ENCODE peak calls at places on chromosomes 6 and 20, in seven cellular contexts. N is K562, U is GM12891, D is H1, C is SK-N-SH, P is HepG2, I is GM12878. B is an unnamed sample.

GRCh38 chr20:51625105-51625504 is 82.6 kb upstream of the NFATC2 start:
- DNase-seq in P (no peak), U (no peak), D (no peak), N (no peak), C (no peak), I (no peak), B (no peak)

GRCh38 chr6:135438907-135439535 is 58.5 kb downstream of the AHI1 start:
- DNase-seq in U (no peak), C (peak), I (peak), P (peak), D (no peak), N (peak), B (no peak)

GRCh38 chr6:14763139-14763538 is 482.7 kb upstream of the JARID2 start:
- DNase-seq in P (peak), U (no peak), C (no peak), I (no peak), N (no peak), D (no peak), B (no peak)

GRCh38 chr20:61896058-61896961 is 169.4 kb downstream of the TAF4 start:
- DNase-seq in I (no peak), D (peak), C (peak), U (peak), P (peak), N (peak), B (peak)

GRCh38 chr20:62657956-62658355 is 15.7 kb downstream of the SLCO4A1 start:
- DNase-seq in I (no peak), D (no peak), P (no peak), C (no peak), N (no peak), U (no peak), B (no peak)

GRCh38 chr20:10639051-10639761 is 34.6 kb downstream of the JAG1 start:
- DNase-seq in C (no peak), N (no peak), D (no peak), P (no peak), I (no peak), U (no peak), B (no peak)

GRCh38 chr6:14467591-14467990 is 350.0 kb downstream of the CD83 start:
- DNase-seq in C (no peak), P (no peak), U (no peak), I (no peak), D (no peak), N (no peak), B (no peak)

GRCh38 chr20:40276291-40276690 is 412.7 kb downstream of the MAFB start:
- DNase-seq in N (no peak), U (no peak), C (no peak), D (no peak), I (no peak), P (no peak), B (no peak)

GRCh38 chr20:11907621-11908020 is 10.1 kb upstream of the BTBD3 start:
- DNase-seq in I (no peak), D (no peak), P (no peak), C (no peak), N (no peak), U (no peak), B (no peak)

GRCh38 chr20:11902264-11902663 is 15.4 kb upstream of the BTBD3 start:
- DNase-seq in U (no peak), N (no peak), D (no peak), P (no peak), C (no peak), I (no peak), B (no peak)

GRCh38 chr20:11905460-11906150 is 12.1 kb upstream of the BTBD3 start:
- DNase-seq in C (no peak), P (no peak), N (no peak), D (no peak), I (no peak), U (no peak), B (no peak)

GRCh38 chr20:11912013-11912663 is 5.6 kb upstream of the BTBD3 start:
- DNase-seq in C (peak), P (peak), D (no peak), N (peak), I (no peak), U (no peak), B (no peak)

DNA sequence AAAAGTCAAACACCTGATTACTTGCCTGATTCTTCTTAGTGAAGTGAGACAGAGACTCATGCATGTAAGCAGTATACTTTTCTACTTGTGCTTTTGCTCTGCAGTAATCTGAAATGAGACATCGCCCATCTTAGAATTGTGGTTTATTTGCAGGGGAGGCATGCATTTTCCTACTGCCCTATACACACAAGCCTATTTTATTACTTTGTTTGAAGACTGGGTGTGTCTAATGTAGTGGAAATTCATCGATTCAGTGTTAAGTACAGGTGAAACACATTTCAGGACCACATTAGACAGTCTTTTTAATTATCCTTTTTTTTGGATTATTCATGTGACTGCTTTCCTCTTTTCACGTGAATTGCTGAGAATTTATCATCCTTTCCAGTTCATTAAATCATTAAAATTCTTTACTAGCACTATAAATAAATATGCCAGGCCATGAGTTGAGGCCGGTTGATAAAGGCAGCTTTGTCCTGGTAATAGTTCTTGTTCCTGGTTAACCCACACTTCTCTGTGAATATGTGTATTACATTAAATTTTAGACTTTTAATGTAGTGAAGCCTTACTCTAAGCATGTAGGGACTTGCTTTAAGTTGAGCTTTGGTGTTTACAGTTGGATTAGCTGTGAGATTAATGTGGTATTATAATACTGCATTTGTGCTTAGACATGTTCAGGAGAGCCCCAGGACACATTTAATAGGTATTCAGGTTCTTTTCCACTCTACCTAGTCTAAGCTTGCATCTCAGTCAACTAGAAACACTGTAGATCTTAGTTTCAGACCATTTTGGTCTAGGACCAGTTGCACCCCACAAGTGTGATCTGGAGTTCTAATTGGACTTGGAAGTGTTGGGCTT is 10.8 kb upstream of the BTBD3 start:
- DNase-seq in I (no peak), D (no peak), C (no peak), P (no peak), N (no peak), U (no peak), B (no peak)
- TF ChIP-seq TAF1 in I (no peak), D (no peak), C (no peak), P (no peak), N (no peak), U (no peak), B (no peak)

DNA sequence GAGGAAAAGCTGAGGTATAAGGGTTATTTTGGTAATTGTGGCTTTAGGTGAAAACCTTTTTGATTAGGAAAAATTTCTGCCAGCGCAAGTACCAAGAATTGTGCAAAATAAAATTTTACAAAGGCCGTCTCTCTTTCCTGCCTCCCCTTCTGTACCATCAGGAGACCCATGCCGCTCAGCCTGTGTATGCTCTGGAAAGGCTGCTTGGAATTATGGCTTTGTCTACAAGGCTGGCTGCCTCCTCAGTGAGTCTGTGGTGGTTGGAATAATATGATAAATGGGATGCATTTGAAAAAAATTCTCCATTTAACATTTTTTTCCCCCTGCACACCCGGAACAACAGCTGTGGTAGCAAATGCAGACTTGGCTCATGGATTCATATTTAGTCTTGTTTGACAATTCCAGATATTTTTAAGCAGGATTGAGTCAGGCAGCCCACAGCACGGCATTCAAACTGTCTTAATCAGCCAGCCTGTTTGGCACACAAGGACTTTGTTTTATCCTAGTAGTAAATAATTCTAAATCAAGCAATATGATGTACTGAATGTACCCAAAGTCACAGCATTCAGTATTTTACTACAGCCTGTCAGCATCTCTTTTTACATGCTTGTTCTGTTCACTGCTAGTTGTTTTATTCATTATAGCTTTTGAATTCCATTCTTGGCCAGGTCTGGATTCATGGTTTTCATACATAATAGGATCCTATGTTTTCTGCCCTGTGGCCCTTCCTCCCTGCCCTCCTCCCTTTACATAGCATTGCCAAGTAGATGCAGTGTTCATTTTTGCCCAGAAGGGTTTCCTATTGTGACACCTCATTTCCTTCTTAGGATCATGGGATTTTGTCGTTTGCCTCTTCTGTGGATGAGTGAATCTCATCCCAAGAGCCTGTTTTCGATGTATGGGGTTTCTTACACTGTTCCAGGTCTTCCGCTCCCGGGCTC is 68.0 kb downstream of the LRRC1 start:
- DNase-seq in U (no peak), I (no peak), C (no peak), N (no peak), D (no peak), P (no peak), B (no peak)
- TF ChIP-seq POLR2AphosphoS5 in U (no peak), I (no peak), C (no peak), N (no peak), D (no peak), P (no peak), B (no peak)

GRCh38 chr6:150157076-150157475 is 14.2 kb downstream of the PPP1R14C start:
- DNase-seq in C (no peak), D (no peak), I (no peak), P (no peak), N (no peak), U (no peak), B (no peak)
- TF ChIP-seq TAF1 in C (no peak), D (no peak), I (no peak), P (no peak), N (no peak), U (no peak), B (no peak)

GRCh38 chr6:3929281-3929798 is 80.2 kb downstream of the FAM50B start:
- DNase-seq in I (no peak), D (no peak), U (no peak), P (no peak), C (no peak), N (no peak), B (no peak)
- TF ChIP-seq POLR2AphosphoS5 in I (no peak), D (no peak), U (no peak), P (no peak), C (peak), N (no peak), B (no peak)

GRCh38 chr6:119147101-119148053 is 68.9 kb upstream of the FAM184A start:
- DNase-seq in D (peak), N (peak), U (peak), C (no peak), P (peak), I (peak), B (peak)
- TF ChIP-seq TAF1 in D (no peak), N (no peak), U (no peak), C (peak), P (no peak), I (no peak), B (no peak)

GRCh38 chr6:29627762-29628418 is 5.1 kb downstream of the GABBR1 start:
- DNase-seq in D (peak), I (no peak), P (no peak), U (peak), C (peak), N (peak), B (peak)
- TF ChIP-seq POLR2AphosphoS5 in D (peak), I (no peak), P (no peak), U (no peak), C (peak), N (peak), B (no peak)

GRCh38 chr6:106279179-106279578 is 46.4 kb downstream of the ATG5 start:
- DNase-seq in U (no peak), P (no peak), I (no peak), N (no peak), C (no peak), D (no peak), B (no peak)

GRCh38 chr6:106281088-106281487 is 44.5 kb downstream of the ATG5 start:
- DNase-seq in I (no peak), D (no peak), N (no peak), P (no peak), C (no peak), U (no peak), B (no peak)

GRCh38 chr6:106272289-106272688 is 53.3 kb downstream of the ATG5 start:
- DNase-seq in D (no peak), I (no peak), C (no peak), U (no peak), N (no peak), P (no peak), B (no peak)

GRCh38 chr6:106273087-106273486 is 52.5 kb downstream of the ATG5 start:
- DNase-seq in P (no peak), N (no peak), U (no peak), I (peak), D (no peak), C (no peak), B (no peak)

DNA sequence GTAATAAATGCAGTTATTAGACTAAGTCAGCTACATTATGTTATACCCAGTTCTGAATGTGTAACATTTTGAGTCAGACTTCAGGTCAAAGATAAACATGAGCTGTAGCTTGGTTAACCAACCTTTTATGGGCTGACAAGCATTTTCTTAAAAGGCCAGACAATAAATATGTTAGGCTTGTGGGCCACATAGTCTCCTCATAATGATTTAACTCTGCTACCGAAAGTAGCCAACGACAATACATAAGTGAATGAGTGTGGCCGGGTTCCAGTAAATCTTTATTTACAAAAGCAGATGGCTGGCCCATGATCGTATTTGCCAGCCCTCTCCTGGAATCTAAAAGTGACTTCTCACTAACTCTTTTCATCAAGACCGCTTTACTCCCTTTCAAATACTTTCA is 49.9 kb downstream of the ATG5 start:
- DNase-seq in C (no peak), N (no peak), I (no peak), P (no peak), U (no peak), D (no peak), B (no peak)
- TF ChIP-seq TAF1 in C (no peak), N (no peak), I (no peak), P (no peak), U (no peak), D (no peak), B (no peak)

GRCh38 chr20:8656335-8656734 is 412.6 kb upstream of the PLCB4 start:
- DNase-seq in C (no peak), I (no peak), D (no peak), P (peak), U (no peak), N (no peak), B (no peak)
- TF ChIP-seq POLR2AphosphoS5 in C (no peak), I (no peak), D (no peak), P (no peak), U (no peak), N (no peak), B (no peak)

GRCh38 chr6:144728804-144729203 is 443.7 kb downstream of the UTRN start:
- DNase-seq in U (no peak), D (no peak), P (no peak), C (no peak), I (no peak), N (no peak), B (no peak)
- TF ChIP-seq TAF1 in U (no peak), D (no peak), P (no peak), C (no peak), I (no peak), N (no peak), B (no peak)